ENCODE peak calls at places on chromosome 16, in seven cellular contexts. U is endothelial cell of umbilical vein, O is mammary epithelial cell, S is PC-9, N is neural progenitor cell, E is DND-41, C is GM23248. F is an unnamed sample.

GRCh38 chr16:28181557-28181914 is 30.2 kb downstream of the XPO6 start:
- DNase-seq in S (peak), O (peak), U (peak), C (peak), E (no peak), N (no peak), F (peak)

GRCh38 chr16:22302776-22303363 is 5.7 kb downstream of the POLR3E start:
- DNase-seq in N (no peak), O (no peak), S (no peak), U (no peak), E (no peak), C (no peak), F (no peak)

GRCh38 chr16:75088226-75088625 is 28.4 kb downstream of the LDHD start:
- DNase-seq in O (no peak), C (no peak), U (peak), N (no peak), S (no peak), E (no peak), F (no peak)

GRCh38 chr16:75924397-75924796 is 198.1 kb upstream of the CPHXL start:
- DNase-seq in E (no peak), C (no peak), U (no peak), O (no peak), N (no peak), S (no peak), F (no peak)

GRCh38 chr16:89153848-89154271 is 17.7 kb upstream of the CDH15 start:
- DNase-seq in C (no peak), U (no peak), E (no peak), S (peak), O (no peak), N (no peak), F (no peak)

GRCh38 chr16:55944377-55944802 is 69.2 kb upstream of the CES5A start:
- DNase-seq in O (peak), N (peak), S (no peak), C (peak), E (peak), U (peak), F (peak)

GRCh38 chr16:14354561-14355351 is 275.3 kb downstream of the PARN start:
- DNase-seq in S (no peak), N (no peak), U (no peak), O (peak), E (no peak), C (peak), F (no peak)

GRCh38 chr16:30028438-30029093 is 2.5 kb downstream of the TLCD3B start:
- DNase-seq in S (no peak), C (peak), U (no peak), N (peak), E (peak), O (no peak), F (no peak)

GRCh38 chr16:86252596-86252995 is 257.7 kb upstream of the FOXF1 start:
- DNase-seq in O (peak), C (peak), U (peak), E (peak), S (no peak), N (peak), F (peak)

GRCh38 chr16:77057161-77057736 is 133.7 kb upstream of the MON1B start:
- DNase-seq in O (peak), N (peak), E (no peak), C (no peak), S (no peak), U (no peak), F (no peak)

GRCh38 chr16:1991135-1991551 is 1.4 kb downstream of the SYNGR3 start:
- DNase-seq in N (no peak), O (no peak), U (no peak), S (no peak), E (no peak), C (no peak), F (no peak)

GRCh38 chr16:89843409-89844350 is 15.4 kb downstream of the SPIRE2 start:
- DNase-seq in O (no peak), U (no peak), C (no peak), S (no peak), N (no peak), E (no peak), F (peak)

GRCh38 chr16:84631882-84632281 is 14.0 kb upstream of the COTL1 start:
- DNase-seq in O (no peak), C (no peak), E (no peak), U (no peak), S (no peak), N (no peak), F (no peak)

GRCh38 chr16:79288046-79288445 is 312.5 kb downstream of the MAF start:
- DNase-seq in O (no peak), C (no peak), U (no peak), N (no peak), S (no peak), E (no peak), F (no peak)

GRCh38 chr16:35510701-35511100 is 2051.3 kb downstream of the TP53TG3F start:
- DNase-seq in S (no peak), C (no peak), N (no peak), E (no peak), U (no peak), O (no peak), F (no peak)

GRCh38 chr16:48409839-48410610 is 24.8 kb upstream of the SIAH1 start:
- DNase-seq in O (peak), N (no peak), E (no peak), S (peak), C (peak), U (no peak), F (peak)

GRCh38 chr16:23690771-23691482 is 12.2 kb downstream of the PLK1 start:
- DNase-seq in O (no peak), E (no peak), N (no peak), C (no peak), U (no peak), S (no peak), F (no peak)

GRCh38 chr16:23691483-23692189 is 12.9 kb downstream of the PLK1 start:
- DNase-seq in E (no peak), U (no peak), N (no peak), C (peak), S (peak), O (no peak), F (peak)

GRCh38 chr16:23695756-23696155 is 17.1 kb downstream of the PLK1 start:
- DNase-seq in C (no peak), S (no peak), O (no peak), E (no peak), N (no peak), U (no peak), F (no peak)

GRCh38 chr16:23692190-23692837 is 13.6 kb downstream of the PLK1 start:
- DNase-seq in C (no peak), U (no peak), S (no peak), N (no peak), E (no peak), O (no peak), F (no peak)

DNA sequence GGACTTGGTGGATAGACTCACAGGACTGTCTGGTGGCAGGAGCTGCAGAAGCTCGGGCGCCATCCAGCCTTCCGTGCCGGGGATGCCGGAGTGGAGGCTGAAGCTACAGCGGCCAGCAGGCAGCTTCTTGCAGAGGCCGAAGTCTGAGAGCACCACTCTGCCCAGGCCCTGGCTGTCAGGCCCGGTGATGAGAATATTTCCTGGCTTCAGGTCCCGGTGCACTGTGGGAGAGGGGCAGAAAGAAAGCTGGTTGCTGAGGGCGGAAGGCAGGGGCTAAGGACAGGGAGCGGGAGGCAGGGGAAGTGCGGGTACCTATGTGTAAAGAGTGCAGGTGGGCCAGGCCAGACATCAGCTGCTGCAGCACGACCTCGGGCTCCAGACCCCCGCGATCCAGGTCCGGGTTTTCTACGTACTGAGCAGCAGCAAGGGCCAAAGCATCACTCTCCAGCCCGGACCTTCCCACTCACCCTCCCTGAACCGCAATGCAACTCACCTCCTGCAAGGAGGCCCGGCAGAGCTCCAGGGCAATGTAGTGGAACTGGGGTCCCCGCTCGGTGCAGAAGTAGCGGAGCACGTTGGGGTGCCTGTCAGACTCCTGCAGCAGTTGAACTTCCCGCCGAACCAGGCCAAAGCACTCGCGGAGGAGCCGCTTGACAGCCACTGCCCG is 16.2 kb downstream of the PLK1 start:
- DNase-seq in S (no peak), C (peak), E (no peak), O (no peak), N (peak), U (peak), F (peak)
- H2AFZ ChIP-seq in S (no peak), C (peak), E (no peak), O (peak), N (peak), U (peak), F (peak)

GRCh38 chr16:11621920-11622651 is 35.4 kb upstream of the LITAF start:
- DNase-seq in U (no peak), O (no peak), E (peak), S (no peak), N (no peak), C (peak), F (peak)
- H2AFZ ChIP-seq in U (peak), O (peak), E (no peak), S (no peak), N (peak), C (peak), F (peak)

DNA sequence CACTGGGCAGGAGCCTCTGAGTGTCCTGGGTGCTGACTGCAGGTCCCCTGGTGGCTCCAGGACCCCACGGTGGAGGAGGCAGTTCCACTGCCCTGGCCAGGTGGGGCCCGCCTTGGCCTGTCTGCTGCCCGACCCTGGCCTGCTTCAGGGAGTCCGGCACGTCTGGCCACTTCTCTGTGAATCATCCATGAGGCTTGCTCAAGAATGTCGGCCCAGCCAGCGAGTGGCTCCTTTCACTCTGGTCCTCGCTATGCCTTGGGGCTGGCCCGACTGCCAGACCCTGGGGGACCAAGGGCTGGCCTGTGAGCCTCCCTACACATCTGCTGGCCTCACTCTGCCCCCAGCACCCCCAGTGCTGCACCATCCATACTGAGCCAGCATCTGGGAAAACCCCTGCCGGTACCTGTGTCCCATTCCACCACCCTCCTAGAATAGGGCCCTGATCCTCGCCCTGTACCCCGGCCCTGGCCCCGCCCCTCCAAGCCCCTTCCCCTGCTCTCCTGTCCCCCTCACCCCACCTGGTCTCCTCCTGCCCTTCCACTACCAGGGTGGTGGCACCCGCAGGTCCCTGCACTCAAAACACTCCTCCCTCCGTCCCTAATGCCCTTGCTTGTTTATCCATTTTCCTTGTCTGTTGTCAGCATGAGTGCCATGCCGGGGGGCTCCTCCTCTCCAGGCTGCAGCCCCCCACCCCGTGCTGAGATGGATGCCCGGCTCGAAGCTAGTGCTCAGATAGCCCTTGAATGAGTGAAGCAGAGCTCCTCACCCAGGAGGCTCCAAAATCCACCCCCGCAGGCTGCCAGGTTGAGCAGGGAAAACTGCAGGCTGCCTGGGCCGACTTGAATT is 35.5 kb downstream of the ADCY7 start:
- DNase-seq in N (no peak), U (no peak), S (peak), O (peak), E (no peak), C (peak), F (peak)
- H2AFZ ChIP-seq in N (no peak), U (no peak), S (no peak), O (peak), E (no peak), C (peak), F (no peak)

GRCh38 chr16:78216166-78216745 is 116.8 kb downstream of the WWOX start:
- DNase-seq in S (no peak), O (no peak), E (no peak), N (no peak), C (peak), U (no peak), F (no peak)
- H2AFZ ChIP-seq in S (no peak), O (no peak), E (no peak), N (no peak), C (no peak), U (no peak), F (no peak)